ENCODE peak calls at places on chromosomes 6 and 20, in six cellular contexts. One of them, this sample, is unnamed.

GRCh38 chr6:3417473-3417872 is 39.4 kb downstream of the SLC22A23 start:
- DNase-seq in endothelial cell of umbilical vein: no peak
- DNase-seq in left lung: no peak
- DNase-seq in choroid plexus epithelial cell: no peak
- DNase-seq in psoas muscle: no peak
- DNase-seq in heart left ventricle: no peak
- DNase-seq in this sample: no peak

GRCh38 chr6:47256361-47256760 is 53.3 kb downstream of the TNFRSF21 start:
- DNase-seq in choroid plexus epithelial cell: no peak
- DNase-seq in heart left ventricle: no peak
- DNase-seq in psoas muscle: no peak
- DNase-seq in endothelial cell of umbilical vein: no peak
- DNase-seq in left lung: no peak
- DNase-seq in this sample: no peak

GRCh38 chr6:8904754-8905153 is 469.4 kb upstream of the SLC35B3 start:
- DNase-seq in left lung: no peak
- DNase-seq in endothelial cell of umbilical vein: no peak
- DNase-seq in heart left ventricle: no peak
- DNase-seq in psoas muscle: no peak
- DNase-seq in choroid plexus epithelial cell: no peak
- DNase-seq in this sample: no peak

GRCh38 chr6:28864321-28864923 is 59.4 kb downstream of the TRIM27 start:
- DNase-seq in psoas muscle: no peak
- DNase-seq in heart left ventricle: peak
- DNase-seq in left lung: no peak
- DNase-seq in choroid plexus epithelial cell: peak
- DNase-seq in endothelial cell of umbilical vein: no peak
- DNase-seq in this sample: no peak

GRCh38 chr6:38646166-38646565 is 6.4 kb upstream of the BTBD9 start:
- DNase-seq in psoas muscle: no peak
- DNase-seq in left lung: no peak
- DNase-seq in choroid plexus epithelial cell: peak
- DNase-seq in endothelial cell of umbilical vein: no peak
- DNase-seq in heart left ventricle: no peak
- DNase-seq in this sample: no peak

GRCh38 chr6:99521557-99522286 is 6.5 kb upstream of the USP45 start:
- DNase-seq in psoas muscle: no peak
- DNase-seq in left lung: no peak
- DNase-seq in heart left ventricle: no peak
- DNase-seq in choroid plexus epithelial cell: peak
- DNase-seq in endothelial cell of umbilical vein: no peak
- DNase-seq in this sample: no peak

GRCh38 chr6:73394577-73395354 is at the start of gene DDX43:
- DNase-seq in choroid plexus epithelial cell: peak
- DNase-seq in psoas muscle: peak
- DNase-seq in heart left ventricle: peak
- DNase-seq in endothelial cell of umbilical vein: peak
- DNase-seq in left lung: peak
- DNase-seq in this sample: peak

GRCh38 chr6:143656026-143656425 is 21.7 kb upstream of the PHACTR2 start:
- DNase-seq in heart left ventricle: no peak
- DNase-seq in choroid plexus epithelial cell: no peak
- DNase-seq in psoas muscle: no peak
- DNase-seq in left lung: no peak
- DNase-seq in endothelial cell of umbilical vein: no peak
- DNase-seq in this sample: no peak

GRCh38 chr6:20840675-20841074 is 306.4 kb downstream of the CDKAL1 start:
- DNase-seq in left lung: no peak
- DNase-seq in choroid plexus epithelial cell: peak
- DNase-seq in heart left ventricle: no peak
- DNase-seq in psoas muscle: no peak
- DNase-seq in endothelial cell of umbilical vein: no peak
- DNase-seq in this sample: no peak

GRCh38 chr20:49450281-49450707 is 32.2 kb downstream of the KCNB1 start:
- DNase-seq in choroid plexus epithelial cell: no peak
- DNase-seq in left lung: no peak
- DNase-seq in heart left ventricle: no peak
- DNase-seq in psoas muscle: no peak
- DNase-seq in endothelial cell of umbilical vein: no peak
- DNase-seq in this sample: no peak

GRCh38 chr6:169902604-169903003 is 151.2 kb downstream of the ERMARD start:
- DNase-seq in left lung: peak
- DNase-seq in heart left ventricle: no peak
- DNase-seq in endothelial cell of umbilical vein: no peak
- DNase-seq in psoas muscle: no peak
- DNase-seq in choroid plexus epithelial cell: no peak
- DNase-seq in this sample: no peak

GRCh38 chr6:122048570-122048969 is 350.9 kb upstream of the HSF2 start:
- DNase-seq in choroid plexus epithelial cell: peak
- DNase-seq in left lung: no peak
- DNase-seq in psoas muscle: no peak
- DNase-seq in endothelial cell of umbilical vein: no peak
- DNase-seq in heart left ventricle: no peak
- DNase-seq in this sample: no peak

GRCh38 chr20:17650301-17650761 is 31.7 kb downstream of the RRBP1 start:
- DNase-seq in endothelial cell of umbilical vein: peak
- DNase-seq in choroid plexus epithelial cell: no peak
- DNase-seq in left lung: no peak
- DNase-seq in heart left ventricle: no peak
- DNase-seq in psoas muscle: peak
- DNase-seq in this sample: no peak

GRCh38 chr6:74044417-74045096 is 348.6 kb downstream of the CD109 start:
- DNase-seq in heart left ventricle: no peak
- DNase-seq in endothelial cell of umbilical vein: no peak
- DNase-seq in left lung: no peak
- DNase-seq in choroid plexus epithelial cell: peak
- DNase-seq in psoas muscle: no peak
- DNase-seq in this sample: no peak

GRCh38 chr6:36368921-36369880 is 18.3 kb downstream of the ETV7 start:
- DNase-seq in heart left ventricle: no peak
- DNase-seq in psoas muscle: peak
- DNase-seq in left lung: no peak
- DNase-seq in choroid plexus epithelial cell: peak
- DNase-seq in endothelial cell of umbilical vein: no peak
- DNase-seq in this sample: no peak